ENCODE peak calls at places on chromosomes 16 and 17, in eight cellular contexts. S is foreskin fibroblast; Z is WTC11; A is suprapubic skin; Y is lower leg skin; E is endothelial cell; T is Caco-2; G is activated CD8-positive, alpha-beta T cell treated with anti-CD3 and anti-CD28 coated beads for 36 hours. W is an unnamed sample.

GRCh38 chr16:80924372-80924978 is 82.2 kb downstream of the CMC2 start:
- DNase-seq in S (peak; percentile 76), Z (peak; percentile 87), A (no peak), Y (no peak), E (peak; percentile 80), T (no peak), G (peak; percentile 81), W (peak; percentile 22)

GRCh38 chr16:85286970-85287814 is 174.9 kb upstream of the CIBAR2 start:
- DNase-seq in S (peak; percentile 74), Z (no peak), A (no peak), Y (peak; percentile 48), E (no peak), T (no peak), G (no peak), W (no peak)

GRCh38 chr17:70168979-70169706 is at the start of gene KCNJ2:
- DNase-seq in S (peak; percentile 97), Z (peak; percentile 89), A (peak; percentile 84), Y (peak; percentile 77), E (peak; percentile 93), T (peak; percentile 81), G (peak; percentile 65), W (no peak)

GRCh38 chr17:42387663-42388380 is 420 bp downstream of the STAT3 start:
- DNase-seq in S (peak; percentile 40), Z (peak; percentile 59), A (peak; percentile 82), Y (peak; percentile 58), E (peak; percentile 38), T (no peak), G (peak; percentile 58), W (no peak)

GRCh38 chr16:29678691-29679267 is at the start of gene QPRT:
- DNase-seq in S (peak; percentile 68), Z (peak; percentile 90), A (no peak), Y (no peak), E (peak; percentile 35), T (peak; percentile 92), G (peak; percentile 23), W (no peak)

GRCh38 chr16:19083670-19084069 is 16.3 kb downstream of the COQ7 start:
- DNase-seq in S (no peak), Z (no peak), A (no peak), Y (no peak), E (no peak), T (no peak), G (no peak), W (no peak)

GRCh38 chr17:35286120-35286781 is 43.4 kb downstream of the SLFN5 start:
- DNase-seq in S (peak; percentile 31), Z (no peak), A (no peak), Y (no peak), E (no peak), T (no peak), G (peak; percentile 46), W (no peak)

GRCh38 chr17:42387221-42387657 is 1.0 kb downstream of the STAT3 start:
- DNase-seq in S (peak; percentile 69), Z (no peak), A (peak; percentile 35), Y (no peak), E (no peak), T (no peak), G (peak; percentile 24), W (no peak)

GRCh38 chr16:84832488-84833141 is 12.8 kb downstream of the CRISPLD2 start:
- DNase-seq in S (peak; percentile 99), Z (no peak), A (peak; percentile 95), Y (peak; percentile 89), E (no peak), T (no peak), G (no peak), W (peak; percentile 95)

GRCh38 chr17:79545251-79546005 is 65.4 kb downstream of the RBFOX3 start:
- DNase-seq in S (no peak), Z (no peak), A (no peak), Y (no peak), E (no peak), T (no peak), G (no peak), W (no peak)

GRCh38 chr17:564526-564925 is 150.1 kb downstream of the VPS53 start:
- DNase-seq in S (no peak), Z (no peak), A (no peak), Y (no peak), E (no peak), T (no peak), G (no peak), W (no peak)

GRCh38 chr17:5708344-5708743 is 124.0 kb upstream of the NLRP1 start:
- DNase-seq in S (no peak), Z (no peak), A (no peak), Y (no peak), E (no peak), T (no peak), G (no peak), W (no peak)

GRCh38 chr17:55295411-55296170 is 30.8 kb downstream of the HLF start:
- DNase-seq in S (peak; percentile 75), Z (peak; percentile 67), A (no peak), Y (peak; percentile 62), E (peak; percentile 74), T (peak; percentile 70), G (peak; percentile 62), W (peak; percentile 27)

GRCh38 chr17:50271173-50271750 is 3.0 kb upstream of the TMEM92 start:
- DNase-seq in S (peak; percentile 60), Z (peak; percentile 2), A (no peak), Y (no peak), E (no peak), T (no peak), G (no peak), W (no peak)

GRCh38 chr17:82702161-82702932 is 3.8 kb upstream of the RAB40B start:
- DNase-seq in S (peak; percentile 15), Z (no peak), A (no peak), Y (no peak), E (no peak), T (no peak), G (no peak), W (no peak)
- TF ChIP-seq CTCF in S (no peak), Z (no peak), A (no peak), Y (no peak), E (no peak), T (no peak), G (no peak), W (no peak)

DNA sequence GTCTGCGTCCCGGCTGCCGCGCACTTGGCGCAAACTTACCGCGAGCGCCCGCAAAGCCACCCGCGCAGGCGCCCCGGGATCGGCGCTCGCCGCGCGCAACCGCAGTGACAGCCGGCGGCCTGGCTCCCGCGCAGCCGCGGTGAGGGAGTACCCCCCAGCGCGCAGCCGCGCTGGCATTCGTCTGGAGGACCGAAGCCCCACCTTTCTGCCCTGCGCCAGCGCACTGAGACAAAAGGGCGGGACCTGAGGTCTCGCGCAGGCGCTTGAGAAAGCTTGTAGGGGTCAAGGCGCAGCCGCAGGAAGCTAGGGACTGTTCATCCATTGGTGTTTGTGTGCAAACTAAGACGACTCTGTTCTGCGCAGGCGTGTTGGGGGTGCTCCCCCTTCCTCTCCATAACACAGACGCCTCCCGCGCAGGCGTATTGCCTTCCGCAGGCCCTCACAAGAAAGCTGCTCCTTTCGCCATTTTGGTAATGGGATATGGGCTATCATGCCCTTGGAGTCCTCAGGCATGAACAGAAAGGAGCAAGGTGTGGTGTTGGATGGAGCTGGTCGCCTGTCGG is at the start of gene PHF12:
- DNase-seq in S (peak; percentile 100), Z (peak; percentile 99), A (peak; percentile 100), Y (peak; percentile 100), E (peak; percentile 98), T (peak; percentile 100), G (peak; percentile 100), W (peak; percentile 100)
- TF ChIP-seq CTCF in S (no peak), Z (no peak), A (no peak), Y (no peak), E (no peak), T (no peak), G (no peak), W (no peak)

GRCh38 chr16:3485097-3485470 is 10.2 kb downstream of the C16orf90 start:
- DNase-seq in S (no peak), Z (no peak), A (no peak), Y (no peak), E (no peak), T (no peak), G (no peak), W (no peak)

GRCh38 chr16:3480901-3481695 is 14.2 kb downstream of the C16orf90 start:
- DNase-seq in S (no peak), Z (peak; percentile 31), A (no peak), Y (no peak), E (no peak), T (no peak), G (no peak), W (no peak)

GRCh38 chr16:3484328-3485096 is 10.8 kb downstream of the C16orf90 start:
- DNase-seq in S (no peak), Z (no peak), A (no peak), Y (no peak), E (no peak), T (no peak), G (no peak), W (no peak)

GRCh38 chr16:3481696-3482658 is 13.3 kb downstream of the C16orf90 start:
- DNase-seq in S (no peak), Z (no peak), A (no peak), Y (no peak), E (no peak), T (no peak), G (no peak), W (no peak)

DNA sequence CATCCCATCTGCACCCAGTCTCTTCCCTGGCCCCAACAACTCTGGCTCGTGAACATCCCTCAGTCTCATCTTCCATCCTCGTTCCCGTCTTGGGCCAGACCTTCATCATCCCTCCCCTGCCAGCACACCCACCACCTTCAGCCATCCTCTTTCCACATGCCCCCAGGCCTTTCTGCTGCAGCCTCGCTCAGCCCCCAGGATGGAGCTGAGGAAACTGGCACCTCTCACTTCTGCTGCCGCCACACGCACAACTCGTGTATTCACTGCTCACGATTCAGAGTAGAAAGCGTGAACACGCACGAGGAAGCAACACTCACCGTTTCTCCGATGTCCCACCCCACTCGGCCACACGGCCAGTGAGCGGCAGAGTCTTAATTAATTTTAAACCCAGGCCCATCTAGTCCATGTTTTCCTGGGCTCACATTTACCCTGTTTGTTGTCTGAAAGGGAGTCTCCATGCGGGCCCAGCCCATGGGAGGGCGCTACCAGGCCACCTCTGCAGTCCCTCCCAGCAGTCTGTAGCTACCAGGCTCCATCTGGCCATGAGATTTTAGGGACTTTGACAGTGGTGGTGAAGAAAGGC is 12.5 kb downstream of the C16orf90 start:
- DNase-seq in S (no peak), Z (no peak), A (no peak), Y (no peak), E (no peak), T (no peak), G (no peak), W (no peak)
- TF ChIP-seq CTCF in S (no peak), Z (no peak), A (no peak), Y (no peak), E (no peak), T (no peak), G (no peak), W (no peak)

GRCh38 chr17:45234641-45235040 is 13.0 kb downstream of the FMNL1 start:
- DNase-seq in S (no peak), Z (peak; percentile 81), A (no peak), Y (no peak), E (no peak), T (peak; percentile 76), G (peak; percentile 64), W (no peak)

GRCh38 chr17:45237686-45238085 is 16.0 kb downstream of the FMNL1 start:
- DNase-seq in S (no peak), Z (no peak), A (no peak), Y (no peak), E (no peak), T (no peak), G (no peak), W (no peak)

GRCh38 chr17:45238155-45238774 is 16.6 kb downstream of the FMNL1 start:
- DNase-seq in S (no peak), Z (no peak), A (no peak), Y (no peak), E (no peak), T (no peak), G (no peak), W (no peak)

GRCh38 chr17:45235071-45236001 is 13.7 kb downstream of the FMNL1 start:
- DNase-seq in S (peak; percentile 84), Z (peak; percentile 94), A (peak; percentile 92), Y (peak; percentile 62), E (peak; percentile 80), T (peak; percentile 72), G (peak; percentile 92), W (peak; percentile 53)

GRCh38 chr17:45236002-45236606 is 14.4 kb downstream of the FMNL1 start:
- DNase-seq in S (no peak), Z (no peak), A (no peak), Y (no peak), E (no peak), T (no peak), G (no peak), W (no peak)
- TF ChIP-seq CTCF in S (no peak), Z (peak; percentile 13), A (no peak), Y (no peak), E (peak; percentile 47), T (no peak), G (peak; percentile 51), W (no peak)